ENCODE peak calls at places on chromosomes 13 and 19, in five cellular contexts. G, N, H, M and X are unnamed samples. For H3K4me1, the result is how much of the 10 kb centered on the place peaks cover.

GRCh38 chr13:99352351-99353271 is 45.4 kb upstream of the GPR183 start:
- ATAC-seq in G (no peak), M (no peak), H (no peak), N (no peak), X (no peak)

GRCh38 chr13:86922936-86923335 is 748.2 kb upstream of the SLITRK5 start:
- ATAC-seq in G (no peak), M (no peak), H (no peak), N (no peak), X (no peak)

GRCh38 chr13:49540552-49540951 is 44.8 kb downstream of the PHF11 start:
- ATAC-seq in G (peak), N (peak), H (peak), M (peak), X (no peak)

GRCh38 chr13:84362777-84363176 is 480.5 kb upstream of the SLITRK1 start:
- ATAC-seq in H (no peak), N (no peak), G (no peak), M (no peak), X (no peak)

GRCh38 chr13:110301083-110301482 is 5.9 kb downstream of the COL4A1 start:
- ATAC-seq in N (no peak), G (no peak), M (no peak), H (no peak), X (no peak)

GRCh38 chr13:100523994-100524393 is 64.6 kb downstream of the GGACT start:
- ATAC-seq in G (no peak), N (no peak), M (no peak), H (no peak), X (no peak)

GRCh38 chr13:43799191-43799590 is 12.4 kb upstream of the ENOX1 start:
- ATAC-seq in M (no peak), H (no peak), N (no peak), G (no peak), X (no peak)

GRCh38 chr13:61727714-61728275 is 312.1 kb upstream of the PCDH20 start:
- ATAC-seq in N (no peak), M (no peak), H (no peak), G (no peak), X (no peak)

GRCh38 chr19:11195169-11195568 is 2.2 kb downstream of the KANK2 start:
- ATAC-seq in M (no peak), G (no peak), H (no peak), N (no peak), X (no peak)

GRCh38 chr13:74134777-74135305 is 637 bp upstream of the KLF12 start:
- ATAC-seq in H (no peak), N (peak), M (peak), G (peak), X (peak)

GRCh38 chr13:83088858-83089257 is 793.4 kb downstream of the SLITRK1 start:
- ATAC-seq in M (no peak), H (no peak), G (no peak), N (no peak), X (no peak)

GRCh38 chr19:51356159-51356801 is 9.9 kb downstream of the ETFB start:
- ATAC-seq in M (no peak), H (no peak), G (no peak), N (no peak), X (no peak)

GRCh38 chr19:2428027-2428690 is 773 bp upstream of the TIMM13 start:
- ATAC-seq in N (no peak), G (peak), H (no peak), M (no peak), X (no peak)

GRCh38 chr19:46620716-46621115 is 4.2 kb downstream of the PTGIR start:
- ATAC-seq in M (no peak), H (no peak), N (no peak), G (no peak), X (peak)

GRCh38 chr19:27890696-27891095 is 1322.3 kb downstream of the UQCRFS1 start:
- ATAC-seq in N (no peak), M (no peak), H (no peak), G (no peak), X (no peak)

GRCh38 chr13:106083620-106084350 is 451.7 kb downstream of the EFNB2 start:
- ATAC-seq in M (no peak), H (peak), G (no peak), N (no peak), X (no peak)

GRCh38 chr19:2331601-2332246 is 3.2 kb downstream of the SPPL2B start:
- ATAC-seq in H (no peak), M (no peak), N (no peak), G (no peak), X (no peak)

GRCh38 chr13:99220199-99220931 is 19.7 kb downstream of the UBAC2 start:
- ATAC-seq in N (peak), G (peak), M (peak), H (peak), X (no peak)

GRCh38 chr19:3028305-3029069 is 593 bp downstream of the TLE2 start:
- ATAC-seq in H (peak), N (peak), M (peak), G (peak), X (peak)

GRCh38 chr13:91406619-91407018 is 8.2 kb downstream of the GPC5 start:
- ATAC-seq in M (peak), H (no peak), G (peak), N (peak), X (no peak)

GRCh38 chr13:90883592-90883991 is 463.9 kb upstream of the MIR17HG start:
- ATAC-seq in G (no peak), N (no peak), H (no peak), M (no peak), X (no peak)

GRCh38 chr19:47124937-47125668 is 5.5 kb upstream of the SAE1 start:
- ATAC-seq in M (peak), N (peak), G (peak), H (peak), X (peak)

GRCh38 chr13:60540276-60540675 is 143.3 kb downstream of the TDRD3 start:
- ATAC-seq in N (no peak), H (no peak), M (no peak), G (no peak), X (no peak)

GRCh38 chr19:17391371-17392151 is 2.4 kb downstream of the CCDC194 start:
- ATAC-seq in G (peak), N (no peak), M (no peak), H (no peak), X (no peak)

GRCh38 chr19:29247051-29247450 is 34.1 kb upstream of the UQCRFS1 start:
- ATAC-seq in N (no peak), H (no peak), G (no peak), M (no peak), X (no peak)

GRCh38 chr13:21071894-21072293 is 10.5 kb upstream of the LATS2 start:
- ATAC-seq in G (no peak), M (no peak), N (no peak), H (no peak), X (no peak)

GRCh38 chr13:42548731-42549554 is 25.0 kb upstream of the TNFSF11 start:
- ATAC-seq in M (no peak), G (peak), N (no peak), H (peak), X (peak)

GRCh38 chr19:50728084-50728737 is 5.0 kb downstream of the CLEC11A start:
- ATAC-seq in G (peak), M (no peak), H (peak), N (peak), X (no peak)

GRCh38 chr19:57651654-57651996 is 17.1 kb upstream of the ZSCAN4 start:
- ATAC-seq in N (no peak), M (no peak), H (peak), G (no peak), X (no peak)
- TF ChIP-seq CTCF in N (no peak), M (no peak), H (no peak), G (no peak), X (no peak)

GRCh38 chr13:75430618-75431209 is 51.3 kb downstream of the TBC1D4 start:
- ATAC-seq in G (no peak), M (no peak), N (no peak), H (peak), X (no peak)
- H3K4me1 ChIP-seq in G (under half), M (under half), N (under half), H (under half), X (under half)

GRCh38 chr13:36475468-36475867 is 43.2 kb downstream of the CCNA1 start:
- ATAC-seq in H (no peak), M (no peak), G (peak), N (no peak), X (no peak)
- TF ChIP-seq CTCF in H (no peak), M (peak), G (peak), N (no peak), X (no peak)

DNA sequence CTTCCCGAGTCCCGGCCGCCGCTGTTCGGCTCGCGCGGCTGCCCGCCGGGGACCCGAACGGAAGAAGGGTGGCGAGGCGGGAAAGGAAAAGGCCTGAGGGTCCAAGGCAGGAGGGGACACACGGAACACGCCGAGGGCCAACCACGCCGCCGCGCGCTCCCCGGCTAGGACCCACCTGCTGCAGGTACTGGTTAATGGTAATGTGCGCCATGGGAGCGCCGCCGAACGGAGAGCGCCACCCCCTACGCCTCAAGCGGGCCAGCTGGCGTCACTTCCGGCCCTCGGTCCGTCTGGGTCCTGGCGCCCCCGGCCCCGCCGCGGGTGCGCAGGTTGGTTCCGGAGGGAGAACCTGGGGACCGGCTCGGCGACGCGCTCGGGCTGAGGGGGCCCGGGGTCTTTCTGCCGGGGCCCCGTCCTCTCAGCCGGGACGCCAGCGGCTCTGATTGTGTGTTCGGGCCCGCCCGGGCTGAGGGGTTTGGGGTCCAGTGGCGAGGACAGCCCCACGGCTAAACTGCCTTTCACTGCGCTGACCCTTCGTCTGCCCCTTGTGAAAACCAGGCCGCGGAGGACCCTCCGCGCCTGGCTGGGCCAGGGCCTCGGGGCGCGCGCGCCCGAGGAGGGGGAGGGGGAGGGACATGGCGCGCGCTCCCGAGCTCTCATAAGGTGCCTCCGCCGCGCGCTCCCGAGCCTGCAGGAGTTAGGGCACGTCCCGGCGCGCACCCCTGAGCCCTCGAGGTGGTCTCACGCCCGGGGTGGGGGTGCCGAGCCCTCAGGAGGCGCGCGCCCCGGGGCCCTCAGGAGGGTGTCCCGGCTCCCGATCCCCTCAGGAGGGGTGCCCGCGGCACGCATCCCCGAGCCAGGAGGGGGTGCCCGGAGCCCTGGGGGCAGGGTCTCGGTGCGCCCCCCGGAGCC is at the start of gene PCID2:
- ATAC-seq in G (peak), H (peak), N (peak), M (peak), X (peak)
- H3K4me1 ChIP-seq in G (under half), H (under half), N (half or more), M (half or more), X (half or more)

DNA sequence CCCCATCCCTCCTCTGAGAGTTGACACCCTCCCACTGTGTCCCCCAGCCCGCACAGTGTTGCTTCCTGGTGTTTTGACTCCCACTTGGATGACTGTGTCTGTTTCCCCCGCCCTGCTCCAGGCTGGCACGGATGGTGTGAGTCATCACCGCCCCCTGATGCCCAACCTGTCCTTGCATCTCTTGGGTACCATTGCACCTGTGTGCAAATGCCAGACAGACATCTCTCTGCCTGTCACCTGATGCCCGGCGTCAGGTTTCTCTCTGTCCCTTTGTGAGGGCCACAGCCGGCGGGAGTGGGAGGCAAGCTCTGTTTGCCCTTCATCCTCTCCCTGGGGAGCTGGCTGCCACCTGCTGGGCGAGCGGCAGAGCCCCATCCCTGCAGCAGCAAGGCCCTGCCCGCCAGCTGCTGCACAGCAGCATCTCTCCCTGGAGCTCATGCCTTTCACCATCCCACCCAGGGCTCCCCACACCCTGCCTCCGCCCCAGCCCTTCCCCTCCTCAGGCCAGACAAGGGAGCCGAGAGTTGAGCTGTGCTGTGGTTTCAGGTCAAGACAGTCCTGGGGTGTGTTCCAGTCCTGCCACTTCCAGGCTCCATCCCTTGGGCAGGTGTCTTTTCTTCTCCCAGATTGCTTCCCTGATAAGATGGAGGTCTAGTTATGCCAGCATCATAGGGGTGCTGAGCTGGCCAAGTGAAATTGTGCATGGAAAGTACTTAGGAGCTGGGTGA is 29.7 kb downstream of the NKPD1 start:
- ATAC-seq in M (no peak), N (no peak), H (peak), G (no peak), X (no peak)
- TF ChIP-seq CTCF in M (peak), N (no peak), H (no peak), G (no peak), X (no peak)

GRCh38 chr19:41297628-41298326 is 12.2 kb upstream of the CCDC97 start:
- ATAC-seq in G (no peak), H (peak), N (peak), M (no peak), X (peak)

GRCh38 chr19:41299755-41300089 is 10.2 kb upstream of the CCDC97 start:
- ATAC-seq in M (peak), G (no peak), H (peak), N (peak), X (peak)

GRCh38 chr19:41299046-41299754 is 10.8 kb upstream of the CCDC97 start:
- ATAC-seq in M (no peak), H (peak), G (no peak), N (no peak), X (peak)

GRCh38 chr19:41296323-41296935 is 13.5 kb upstream of the CCDC97 start:
- ATAC-seq in M (no peak), G (no peak), H (no peak), N (no peak), X (no peak)

GRCh38 chr19:41298327-41298964 is 11.5 kb upstream of the CCDC97 start:
- ATAC-seq in N (peak), M (peak), H (peak), G (no peak), X (peak)
- H3K4me1 ChIP-seq in N (half or more), M (under half), H (under half), G (under half), X (under half)

GRCh38 chr19:41649827-41650226 is 23.0 kb upstream of the CEACAM4 start:
- ATAC-seq in G (no peak), H (no peak), N (no peak), M (no peak), X (no peak)

GRCh38 chr19:41641879-41642485 is 15.1 kb upstream of the CEACAM4 start:
- ATAC-seq in N (peak), G (peak), M (peak), H (no peak), X (no peak)

GRCh38 chr19:41646589-41647204 is 19.8 kb upstream of the CEACAM4 start:
- ATAC-seq in N (no peak), H (no peak), G (peak), M (no peak), X (no peak)
- TF ChIP-seq CTCF in N (peak), H (peak), G (peak), M (peak), X (no peak)

GRCh38 chr19:49437231-49437630 is 4.1 kb downstream of the SLC17A7 start:
- ATAC-seq in G (no peak), M (no peak), H (no peak), N (no peak), X (no peak)
- H3K4me1 ChIP-seq in G (under half), M (under half), H (under half), N (under half), X (under half)

GRCh38 chr19:41411094-41411493 is 13.5 kb downstream of the BCKDHA start:
- ATAC-seq in G (no peak), N (no peak), H (no peak), M (no peak), X (no peak)
- TF ChIP-seq CTCF in G (no peak), N (no peak), H (no peak), M (no peak), X (no peak)

GRCh38 chr19:44723299-44723951 is 24.5 kb downstream of the CEACAM16 start:
- ATAC-seq in H (peak), N (peak), M (peak), G (peak), X (peak)
- H3K4me1 ChIP-seq in H (under half), N (under half), M (under half), G (under half), X (half or more)